ENCODE peak calls at places on chromosomes 12 and 14, in six cellular contexts. F, W, L, X, Y and U are unnamed samples.

GRCh38 chr12:19988918-19989317 is 379.4 kb upstream of the PDE3A start:
- DNase-seq in Y (no peak), W (no peak), F (no peak), L (no peak), X (no peak), U (no peak)

GRCh38 chr14:20427231-20428009 is 8.5 kb downstream of the KLHL33 start:
- DNase-seq in F (peak), L (no peak), Y (peak), X (no peak), W (no peak), U (no peak)

GRCh38 chr12:120791669-120792176 is 66.1 kb downstream of the ACADS start:
- DNase-seq in W (no peak), L (no peak), Y (no peak), X (no peak), F (no peak), U (no peak)

GRCh38 chr12:2668816-2669215 is 126.0 kb upstream of the FKBP4 start:
- DNase-seq in Y (no peak), L (no peak), W (no peak), F (no peak), X (no peak), U (no peak)

GRCh38 chr14:89279649-89280232 is 137.3 kb downstream of the FOXN3 start:
- DNase-seq in X (no peak), F (no peak), L (no peak), Y (no peak), W (no peak), U (no peak)

GRCh38 chr12:65655074-65655493 is 169.2 kb upstream of the HMGA2 start:
- DNase-seq in F (no peak), L (no peak), W (no peak), Y (peak), X (no peak), U (no peak)

GRCh38 chr14:101444116-101444515 is 117.2 kb upstream of the DIO3 start:
- DNase-seq in W (no peak), L (no peak), Y (peak), X (no peak), F (no peak), U (no peak)

GRCh38 chr12:712172-712863 is 40.1 kb upstream of the WNK1 start:
- DNase-seq in Y (no peak), W (no peak), X (no peak), F (no peak), L (no peak), U (no peak)

GRCh38 chr14:61222388-61222787 is 58.8 kb downstream of the TMEM30B start:
- DNase-seq in F (no peak), Y (peak), W (no peak), X (no peak), L (no peak), U (no peak)

GRCh38 chr12:126747530-126748149 is 1519.3 kb upstream of the TMEM132C start:
- DNase-seq in Y (peak), F (peak), X (peak), L (no peak), W (no peak), U (no peak)

GRCh38 chr12:107423531-107423930 is 262.1 kb upstream of the PWP1 start:
- DNase-seq in X (no peak), Y (no peak), W (no peak), L (no peak), F (no peak), U (no peak)

GRCh38 chr12:46770501-46771183 is 55.2 kb downstream of the SLC38A4 start:
- DNase-seq in X (no peak), F (no peak), L (no peak), W (no peak), Y (peak), U (no peak)

GRCh38 chr12:726281-727140 is 25.9 kb upstream of the WNK1 start:
- DNase-seq in Y (peak), X (no peak), F (no peak), L (no peak), W (peak), U (no peak)

GRCh38 chr12:22656376-22656775 is 31.4 kb downstream of the ETNK1 start:
- DNase-seq in W (no peak), Y (no peak), X (no peak), F (no peak), L (no peak), U (no peak)